ENCODE peak calls at places on chromosome 2, in six cellular contexts. One of them, this sample, is unnamed.

GRCh38 chr2:183081908-183082307 is 3.4 kb downstream of the DUSP19 start:
- DNase-seq in activated CD8-positive, alpha-beta memory T cell treated with anti-CD3 and anti-CD28 coated beads, Interleukin-2, amount 50 U/mL, for 4 hours: no peak
- DNase-seq in activated T-helper 1 cell treated with anti-CD3 and anti-CD28 coated beads, Interleukin-12 subunit alpha, Interleukin-12 subunit beta, Interleukin-2, Interleukin-4 antibody, amounts not matched to agents 30 ng/mL and 10 ng/mL and 1 ng/mL, durations not matched to agents 14 hours and 24 hours and 36 hours: no peak
- DNase-seq in NK-92 treated with Interleukin-12 subunit alpha and Interleukin-12 subunit beta, amount 100 ng/mL, for 24 hours: no peak
- DNase-seq in foreskin keratinocyte: no peak
- DNase-seq in anterior cingulate cortex: no peak
- DNase-seq in this sample: no peak

GRCh38 chr2:240637116-240637900 is 12.0 kb downstream of the GPR35 start:
- DNase-seq in foreskin keratinocyte: no peak
- DNase-seq in activated T-helper 1 cell treated with anti-CD3 and anti-CD28 coated beads, Interleukin-12 subunit alpha, Interleukin-12 subunit beta, Interleukin-2, Interleukin-4 antibody, amounts not matched to agents 30 ng/mL and 10 ng/mL and 1 ng/mL, durations not matched to agents 14 hours and 24 hours and 36 hours: no peak
- DNase-seq in activated CD8-positive, alpha-beta memory T cell treated with anti-CD3 and anti-CD28 coated beads, Interleukin-2, amount 50 U/mL, for 4 hours: no peak
- DNase-seq in anterior cingulate cortex: no peak
- DNase-seq in NK-92 treated with Interleukin-12 subunit alpha and Interleukin-12 subunit beta, amount 100 ng/mL, for 24 hours: no peak
- DNase-seq in this sample: no peak

GRCh38 chr2:145692971-145693478 is 1173.1 kb upstream of the ZEB2 start:
- DNase-seq in foreskin keratinocyte: peak; percentile 74
- DNase-seq in NK-92 treated with Interleukin-12 subunit alpha and Interleukin-12 subunit beta, amount 100 ng/mL, for 24 hours: peak; percentile 5
- DNase-seq in anterior cingulate cortex: no peak
- DNase-seq in activated CD8-positive, alpha-beta memory T cell treated with anti-CD3 and anti-CD28 coated beads, Interleukin-2, amount 50 U/mL, for 4 hours: no peak
- DNase-seq in activated T-helper 1 cell treated with anti-CD3 and anti-CD28 coated beads, Interleukin-12 subunit alpha, Interleukin-12 subunit beta, Interleukin-2, Interleukin-4 antibody, amounts not matched to agents 30 ng/mL and 10 ng/mL and 1 ng/mL, durations not matched to agents 14 hours and 24 hours and 36 hours: no peak
- DNase-seq in this sample: no peak

GRCh38 chr2:63044360-63045327 is 6.0 kb upstream of the OTX1 start:
- DNase-seq in NK-92 treated with Interleukin-12 subunit alpha and Interleukin-12 subunit beta, amount 100 ng/mL, for 24 hours: no peak
- DNase-seq in anterior cingulate cortex: no peak
- DNase-seq in activated T-helper 1 cell treated with anti-CD3 and anti-CD28 coated beads, Interleukin-12 subunit alpha, Interleukin-12 subunit beta, Interleukin-2, Interleukin-4 antibody, amounts not matched to agents 30 ng/mL and 10 ng/mL and 1 ng/mL, durations not matched to agents 14 hours and 24 hours and 36 hours: no peak
- DNase-seq in foreskin keratinocyte: no peak
- DNase-seq in activated CD8-positive, alpha-beta memory T cell treated with anti-CD3 and anti-CD28 coated beads, Interleukin-2, amount 50 U/mL, for 4 hours: no peak
- DNase-seq in this sample: no peak

GRCh38 chr2:96868555-96869280 is 1.2 kb downstream of the SEMA4C start:
- DNase-seq in foreskin keratinocyte: no peak
- DNase-seq in NK-92 treated with Interleukin-12 subunit alpha and Interleukin-12 subunit beta, amount 100 ng/mL, for 24 hours: no peak
- DNase-seq in anterior cingulate cortex: no peak
- DNase-seq in activated CD8-positive, alpha-beta memory T cell treated with anti-CD3 and anti-CD28 coated beads, Interleukin-2, amount 50 U/mL, for 4 hours: peak; percentile 56
- DNase-seq in activated T-helper 1 cell treated with anti-CD3 and anti-CD28 coated beads, Interleukin-12 subunit alpha, Interleukin-12 subunit beta, Interleukin-2, Interleukin-4 antibody, amounts not matched to agents 30 ng/mL and 10 ng/mL and 1 ng/mL, durations not matched to agents 14 hours and 24 hours and 36 hours: peak; percentile 52
- DNase-seq in this sample: peak; percentile 78

GRCh38 chr2:46984034-46984433 is 68.4 kb upstream of the MCFD2 start:
- DNase-seq in anterior cingulate cortex: no peak
- DNase-seq in foreskin keratinocyte: no peak
- DNase-seq in NK-92 treated with Interleukin-12 subunit alpha and Interleukin-12 subunit beta, amount 100 ng/mL, for 24 hours: no peak
- DNase-seq in activated CD8-positive, alpha-beta memory T cell treated with anti-CD3 and anti-CD28 coated beads, Interleukin-2, amount 50 U/mL, for 4 hours: no peak
- DNase-seq in activated T-helper 1 cell treated with anti-CD3 and anti-CD28 coated beads, Interleukin-12 subunit alpha, Interleukin-12 subunit beta, Interleukin-2, Interleukin-4 antibody, amounts not matched to agents 30 ng/mL and 10 ng/mL and 1 ng/mL, durations not matched to agents 14 hours and 24 hours and 36 hours: no peak
- DNase-seq in this sample: no peak

GRCh38 chr2:199460101-199460671 is 2.4 kb upstream of the SATB2 start:
- DNase-seq in foreskin keratinocyte: no peak
- DNase-seq in anterior cingulate cortex: no peak
- DNase-seq in activated T-helper 1 cell treated with anti-CD3 and anti-CD28 coated beads, Interleukin-12 subunit alpha, Interleukin-12 subunit beta, Interleukin-2, Interleukin-4 antibody, amounts not matched to agents 30 ng/mL and 10 ng/mL and 1 ng/mL, durations not matched to agents 14 hours and 24 hours and 36 hours: no peak
- DNase-seq in activated CD8-positive, alpha-beta memory T cell treated with anti-CD3 and anti-CD28 coated beads, Interleukin-2, amount 50 U/mL, for 4 hours: no peak
- DNase-seq in NK-92 treated with Interleukin-12 subunit alpha and Interleukin-12 subunit beta, amount 100 ng/mL, for 24 hours: no peak
- DNase-seq in this sample: no peak

GRCh38 chr2:121721926-121722325 is 14.7 kb downstream of the NIFK start:
- DNase-seq in anterior cingulate cortex: no peak
- DNase-seq in activated CD8-positive, alpha-beta memory T cell treated with anti-CD3 and anti-CD28 coated beads, Interleukin-2, amount 50 U/mL, for 4 hours: no peak
- DNase-seq in NK-92 treated with Interleukin-12 subunit alpha and Interleukin-12 subunit beta, amount 100 ng/mL, for 24 hours: no peak
- DNase-seq in activated T-helper 1 cell treated with anti-CD3 and anti-CD28 coated beads, Interleukin-12 subunit alpha, Interleukin-12 subunit beta, Interleukin-2, Interleukin-4 antibody, amounts not matched to agents 30 ng/mL and 10 ng/mL and 1 ng/mL, durations not matched to agents 14 hours and 24 hours and 36 hours: no peak
- DNase-seq in foreskin keratinocyte: peak; percentile 89
- DNase-seq in this sample: no peak

GRCh38 chr2:86027913-86028762 is 77.5 kb downstream of the POLR1A start:
- DNase-seq in activated T-helper 1 cell treated with anti-CD3 and anti-CD28 coated beads, Interleukin-12 subunit alpha, Interleukin-12 subunit beta, Interleukin-2, Interleukin-4 antibody, amounts not matched to agents 30 ng/mL and 10 ng/mL and 1 ng/mL, durations not matched to agents 14 hours and 24 hours and 36 hours: no peak
- DNase-seq in foreskin keratinocyte: no peak
- DNase-seq in anterior cingulate cortex: no peak
- DNase-seq in NK-92 treated with Interleukin-12 subunit alpha and Interleukin-12 subunit beta, amount 100 ng/mL, for 24 hours: no peak
- DNase-seq in activated CD8-positive, alpha-beta memory T cell treated with anti-CD3 and anti-CD28 coated beads, Interleukin-2, amount 50 U/mL, for 4 hours: no peak
- DNase-seq in this sample: no peak

GRCh38 chr2:45134726-45135125 is 125.5 kb upstream of the SIX2 start:
- DNase-seq in activated T-helper 1 cell treated with anti-CD3 and anti-CD28 coated beads, Interleukin-12 subunit alpha, Interleukin-12 subunit beta, Interleukin-2, Interleukin-4 antibody, amounts not matched to agents 30 ng/mL and 10 ng/mL and 1 ng/mL, durations not matched to agents 14 hours and 24 hours and 36 hours: no peak
- DNase-seq in anterior cingulate cortex: no peak
- DNase-seq in activated CD8-positive, alpha-beta memory T cell treated with anti-CD3 and anti-CD28 coated beads, Interleukin-2, amount 50 U/mL, for 4 hours: no peak
- DNase-seq in foreskin keratinocyte: no peak
- DNase-seq in NK-92 treated with Interleukin-12 subunit alpha and Interleukin-12 subunit beta, amount 100 ng/mL, for 24 hours: no peak
- DNase-seq in this sample: no peak

GRCh38 chr2:119225926-119226325 is 2.3 kb downstream of the STEAP3 start:
- DNase-seq in foreskin keratinocyte: no peak
- DNase-seq in activated T-helper 1 cell treated with anti-CD3 and anti-CD28 coated beads, Interleukin-12 subunit alpha, Interleukin-12 subunit beta, Interleukin-2, Interleukin-4 antibody, amounts not matched to agents 30 ng/mL and 10 ng/mL and 1 ng/mL, durations not matched to agents 14 hours and 24 hours and 36 hours: no peak
- DNase-seq in activated CD8-positive, alpha-beta memory T cell treated with anti-CD3 and anti-CD28 coated beads, Interleukin-2, amount 50 U/mL, for 4 hours: no peak
- DNase-seq in NK-92 treated with Interleukin-12 subunit alpha and Interleukin-12 subunit beta, amount 100 ng/mL, for 24 hours: no peak
- DNase-seq in anterior cingulate cortex: no peak
- DNase-seq in this sample: no peak

GRCh38 chr2:30404354-30405265 is 42.4 kb upstream of the LCLAT1 start:
- DNase-seq in activated T-helper 1 cell treated with anti-CD3 and anti-CD28 coated beads, Interleukin-12 subunit alpha, Interleukin-12 subunit beta, Interleukin-2, Interleukin-4 antibody, amounts not matched to agents 30 ng/mL and 10 ng/mL and 1 ng/mL, durations not matched to agents 14 hours and 24 hours and 36 hours: no peak
- DNase-seq in anterior cingulate cortex: no peak
- DNase-seq in NK-92 treated with Interleukin-12 subunit alpha and Interleukin-12 subunit beta, amount 100 ng/mL, for 24 hours: no peak
- DNase-seq in activated CD8-positive, alpha-beta memory T cell treated with anti-CD3 and anti-CD28 coated beads, Interleukin-2, amount 50 U/mL, for 4 hours: no peak
- DNase-seq in foreskin keratinocyte: no peak
- DNase-seq in this sample: no peak

GRCh38 chr2:15170068-15170775 is 390.9 kb downstream of the NBAS start:
- DNase-seq in NK-92 treated with Interleukin-12 subunit alpha and Interleukin-12 subunit beta, amount 100 ng/mL, for 24 hours: no peak
- DNase-seq in anterior cingulate cortex: no peak
- DNase-seq in foreskin keratinocyte: peak; percentile 8
- DNase-seq in activated T-helper 1 cell treated with anti-CD3 and anti-CD28 coated beads, Interleukin-12 subunit alpha, Interleukin-12 subunit beta, Interleukin-2, Interleukin-4 antibody, amounts not matched to agents 30 ng/mL and 10 ng/mL and 1 ng/mL, durations not matched to agents 14 hours and 24 hours and 36 hours: no peak
- DNase-seq in activated CD8-positive, alpha-beta memory T cell treated with anti-CD3 and anti-CD28 coated beads, Interleukin-2, amount 50 U/mL, for 4 hours: no peak
- DNase-seq in this sample: no peak

GRCh38 chr2:230161180-230161579 is 58.6 kb downstream of the SP110 start:
- DNase-seq in NK-92 treated with Interleukin-12 subunit alpha and Interleukin-12 subunit beta, amount 100 ng/mL, for 24 hours: no peak
- DNase-seq in foreskin keratinocyte: peak; percentile 30
- DNase-seq in activated T-helper 1 cell treated with anti-CD3 and anti-CD28 coated beads, Interleukin-12 subunit alpha, Interleukin-12 subunit beta, Interleukin-2, Interleukin-4 antibody, amounts not matched to agents 30 ng/mL and 10 ng/mL and 1 ng/mL, durations not matched to agents 14 hours and 24 hours and 36 hours: no peak
- DNase-seq in anterior cingulate cortex: no peak
- DNase-seq in activated CD8-positive, alpha-beta memory T cell treated with anti-CD3 and anti-CD28 coated beads, Interleukin-2, amount 50 U/mL, for 4 hours: no peak
- DNase-seq in this sample: no peak

GRCh38 chr2:146312899-146313298 is 1531.9 kb upstream of the ACVR2A start:
- DNase-seq in activated T-helper 1 cell treated with anti-CD3 and anti-CD28 coated beads, Interleukin-12 subunit alpha, Interleukin-12 subunit beta, Interleukin-2, Interleukin-4 antibody, amounts not matched to agents 30 ng/mL and 10 ng/mL and 1 ng/mL, durations not matched to agents 14 hours and 24 hours and 36 hours: no peak
- DNase-seq in anterior cingulate cortex: no peak
- DNase-seq in NK-92 treated with Interleukin-12 subunit alpha and Interleukin-12 subunit beta, amount 100 ng/mL, for 24 hours: no peak
- DNase-seq in activated CD8-positive, alpha-beta memory T cell treated with anti-CD3 and anti-CD28 coated beads, Interleukin-2, amount 50 U/mL, for 4 hours: no peak
- DNase-seq in foreskin keratinocyte: no peak
- DNase-seq in this sample: no peak

GRCh38 chr2:25341031-25341727 is 546 bp downstream of the DNMT3A start:
- DNase-seq in NK-92 treated with Interleukin-12 subunit alpha and Interleukin-12 subunit beta, amount 100 ng/mL, for 24 hours: no peak
- DNase-seq in activated T-helper 1 cell treated with anti-CD3 and anti-CD28 coated beads, Interleukin-12 subunit alpha, Interleukin-12 subunit beta, Interleukin-2, Interleukin-4 antibody, amounts not matched to agents 30 ng/mL and 10 ng/mL and 1 ng/mL, durations not matched to agents 14 hours and 24 hours and 36 hours: no peak
- DNase-seq in foreskin keratinocyte: no peak
- DNase-seq in activated CD8-positive, alpha-beta memory T cell treated with anti-CD3 and anti-CD28 coated beads, Interleukin-2, amount 50 U/mL, for 4 hours: peak; percentile 49
- DNase-seq in anterior cingulate cortex: no peak
- DNase-seq in this sample: no peak

GRCh38 chr2:231917280-231918088 is 8.7 kb downstream of the NPPC start:
- DNase-seq in foreskin keratinocyte: no peak
- DNase-seq in anterior cingulate cortex: no peak
- DNase-seq in activated T-helper 1 cell treated with anti-CD3 and anti-CD28 coated beads, Interleukin-12 subunit alpha, Interleukin-12 subunit beta, Interleukin-2, Interleukin-4 antibody, amounts not matched to agents 30 ng/mL and 10 ng/mL and 1 ng/mL, durations not matched to agents 14 hours and 24 hours and 36 hours: no peak
- DNase-seq in NK-92 treated with Interleukin-12 subunit alpha and Interleukin-12 subunit beta, amount 100 ng/mL, for 24 hours: no peak
- DNase-seq in activated CD8-positive, alpha-beta memory T cell treated with anti-CD3 and anti-CD28 coated beads, Interleukin-2, amount 50 U/mL, for 4 hours: no peak
- DNase-seq in this sample: peak; percentile 49

GRCh38 chr2:222272446-222273035 is 26.3 kb downstream of the PAX3 start:
- DNase-seq in NK-92 treated with Interleukin-12 subunit alpha and Interleukin-12 subunit beta, amount 100 ng/mL, for 24 hours: no peak
- DNase-seq in activated T-helper 1 cell treated with anti-CD3 and anti-CD28 coated beads, Interleukin-12 subunit alpha, Interleukin-12 subunit beta, Interleukin-2, Interleukin-4 antibody, amounts not matched to agents 30 ng/mL and 10 ng/mL and 1 ng/mL, durations not matched to agents 14 hours and 24 hours and 36 hours: no peak
- DNase-seq in anterior cingulate cortex: no peak
- DNase-seq in activated CD8-positive, alpha-beta memory T cell treated with anti-CD3 and anti-CD28 coated beads, Interleukin-2, amount 50 U/mL, for 4 hours: no peak
- DNase-seq in foreskin keratinocyte: no peak
- DNase-seq in this sample: no peak

GRCh38 chr2:176967911-176968451 is 244.6 kb upstream of the HNRNPA3 start:
- DNase-seq in activated T-helper 1 cell treated with anti-CD3 and anti-CD28 coated beads, Interleukin-12 subunit alpha, Interleukin-12 subunit beta, Interleukin-2, Interleukin-4 antibody, amounts not matched to agents 30 ng/mL and 10 ng/mL and 1 ng/mL, durations not matched to agents 14 hours and 24 hours and 36 hours: no peak
- DNase-seq in foreskin keratinocyte: no peak
- DNase-seq in NK-92 treated with Interleukin-12 subunit alpha and Interleukin-12 subunit beta, amount 100 ng/mL, for 24 hours: no peak
- DNase-seq in activated CD8-positive, alpha-beta memory T cell treated with anti-CD3 and anti-CD28 coated beads, Interleukin-2, amount 50 U/mL, for 4 hours: no peak
- DNase-seq in anterior cingulate cortex: no peak
- DNase-seq in this sample: no peak

GRCh38 chr2:208017721-208018120 is 7.6 kb downstream of the PLEKHM3 start:
- DNase-seq in anterior cingulate cortex: no peak
- DNase-seq in NK-92 treated with Interleukin-12 subunit alpha and Interleukin-12 subunit beta, amount 100 ng/mL, for 24 hours: no peak
- DNase-seq in activated CD8-positive, alpha-beta memory T cell treated with anti-CD3 and anti-CD28 coated beads, Interleukin-2, amount 50 U/mL, for 4 hours: no peak
- DNase-seq in activated T-helper 1 cell treated with anti-CD3 and anti-CD28 coated beads, Interleukin-12 subunit alpha, Interleukin-12 subunit beta, Interleukin-2, Interleukin-4 antibody, amounts not matched to agents 30 ng/mL and 10 ng/mL and 1 ng/mL, durations not matched to agents 14 hours and 24 hours and 36 hours: no peak
- DNase-seq in foreskin keratinocyte: no peak
- DNase-seq in this sample: no peak

GRCh38 chr2:191857406-191857805 is 10.5 kb upstream of the CAVIN2 start:
- DNase-seq in foreskin keratinocyte: no peak
- DNase-seq in NK-92 treated with Interleukin-12 subunit alpha and Interleukin-12 subunit beta, amount 100 ng/mL, for 24 hours: no peak
- DNase-seq in activated CD8-positive, alpha-beta memory T cell treated with anti-CD3 and anti-CD28 coated beads, Interleukin-2, amount 50 U/mL, for 4 hours: no peak
- DNase-seq in anterior cingulate cortex: no peak
- DNase-seq in activated T-helper 1 cell treated with anti-CD3 and anti-CD28 coated beads, Interleukin-12 subunit alpha, Interleukin-12 subunit beta, Interleukin-2, Interleukin-4 antibody, amounts not matched to agents 30 ng/mL and 10 ng/mL and 1 ng/mL, durations not matched to agents 14 hours and 24 hours and 36 hours: no peak
- DNase-seq in this sample: no peak

GRCh38 chr2:127153691-127154158 is 46.8 kb upstream of the BIN1 start:
- DNase-seq in NK-92 treated with Interleukin-12 subunit alpha and Interleukin-12 subunit beta, amount 100 ng/mL, for 24 hours: no peak
- DNase-seq in activated CD8-positive, alpha-beta memory T cell treated with anti-CD3 and anti-CD28 coated beads, Interleukin-2, amount 50 U/mL, for 4 hours: no peak
- DNase-seq in activated T-helper 1 cell treated with anti-CD3 and anti-CD28 coated beads, Interleukin-12 subunit alpha, Interleukin-12 subunit beta, Interleukin-2, Interleukin-4 antibody, amounts not matched to agents 30 ng/mL and 10 ng/mL and 1 ng/mL, durations not matched to agents 14 hours and 24 hours and 36 hours: no peak
- DNase-seq in anterior cingulate cortex: no peak
- DNase-seq in foreskin keratinocyte: no peak
- DNase-seq in this sample: peak; percentile 84

GRCh38 chr2:15619076-15619475 is 27.4 kb downstream of the DDX1 start:
- DNase-seq in activated CD8-positive, alpha-beta memory T cell treated with anti-CD3 and anti-CD28 coated beads, Interleukin-2, amount 50 U/mL, for 4 hours: no peak
- DNase-seq in NK-92 treated with Interleukin-12 subunit alpha and Interleukin-12 subunit beta, amount 100 ng/mL, for 24 hours: no peak
- DNase-seq in activated T-helper 1 cell treated with anti-CD3 and anti-CD28 coated beads, Interleukin-12 subunit alpha, Interleukin-12 subunit beta, Interleukin-2, Interleukin-4 antibody, amounts not matched to agents 30 ng/mL and 10 ng/mL and 1 ng/mL, durations not matched to agents 14 hours and 24 hours and 36 hours: no peak
- DNase-seq in anterior cingulate cortex: no peak
- DNase-seq in foreskin keratinocyte: no peak
- DNase-seq in this sample: no peak

GRCh38 chr2:237441605-237442004 is 27.6 kb upstream of the COL6A3 start:
- DNase-seq in NK-92 treated with Interleukin-12 subunit alpha and Interleukin-12 subunit beta, amount 100 ng/mL, for 24 hours: no peak
- DNase-seq in foreskin keratinocyte: no peak
- DNase-seq in activated T-helper 1 cell treated with anti-CD3 and anti-CD28 coated beads, Interleukin-12 subunit alpha, Interleukin-12 subunit beta, Interleukin-2, Interleukin-4 antibody, amounts not matched to agents 30 ng/mL and 10 ng/mL and 1 ng/mL, durations not matched to agents 14 hours and 24 hours and 36 hours: no peak
- DNase-seq in anterior cingulate cortex: no peak
- DNase-seq in activated CD8-positive, alpha-beta memory T cell treated with anti-CD3 and anti-CD28 coated beads, Interleukin-2, amount 50 U/mL, for 4 hours: peak; percentile 28
- DNase-seq in this sample: no peak

GRCh38 chr2:61978522-61978921 is 73.0 kb downstream of the COMMD1 start:
- DNase-seq in anterior cingulate cortex: no peak
- DNase-seq in activated CD8-positive, alpha-beta memory T cell treated with anti-CD3 and anti-CD28 coated beads, Interleukin-2, amount 50 U/mL, for 4 hours: no peak
- DNase-seq in foreskin keratinocyte: no peak
- DNase-seq in activated T-helper 1 cell treated with anti-CD3 and anti-CD28 coated beads, Interleukin-12 subunit alpha, Interleukin-12 subunit beta, Interleukin-2, Interleukin-4 antibody, amounts not matched to agents 30 ng/mL and 10 ng/mL and 1 ng/mL, durations not matched to agents 14 hours and 24 hours and 36 hours: no peak
- DNase-seq in NK-92 treated with Interleukin-12 subunit alpha and Interleukin-12 subunit beta, amount 100 ng/mL, for 24 hours: no peak
- DNase-seq in this sample: peak; percentile 63

GRCh38 chr2:26765475-26766200 is 1.6 kb downstream of the SLC35F6 start:
- DNase-seq in foreskin keratinocyte: no peak
- DNase-seq in anterior cingulate cortex: no peak
- DNase-seq in activated T-helper 1 cell treated with anti-CD3 and anti-CD28 coated beads, Interleukin-12 subunit alpha, Interleukin-12 subunit beta, Interleukin-2, Interleukin-4 antibody, amounts not matched to agents 30 ng/mL and 10 ng/mL and 1 ng/mL, durations not matched to agents 14 hours and 24 hours and 36 hours: no peak
- DNase-seq in activated CD8-positive, alpha-beta memory T cell treated with anti-CD3 and anti-CD28 coated beads, Interleukin-2, amount 50 U/mL, for 4 hours: no peak
- DNase-seq in NK-92 treated with Interleukin-12 subunit alpha and Interleukin-12 subunit beta, amount 100 ng/mL, for 24 hours: no peak
- DNase-seq in this sample: no peak